ENCODE peak calls at places on chromosomes 1 and 21, in five cellular contexts. W, C, E, Q and G are unnamed samples.

GRCh38 chr1:234114648-234115307 is 210.3 kb downstream of the SLC35F3 start:
- DNase-seq in W (no peak), C (peak; percentile 61), E (peak; percentile 28), Q (peak; percentile 39), G (no peak)

GRCh38 chr1:56068908-56069307 is 510.5 kb downstream of the PLPP3 start:
- DNase-seq in W (no peak), C (no peak), E (no peak), Q (no peak), G (no peak)

GRCh38 chr1:101506541-101507164 is 269.8 kb downstream of the S1PR1 start:
- DNase-seq in W (no peak), C (peak; percentile 56), E (peak; percentile 18), Q (peak; percentile 38), G (no peak)

GRCh38 chr1:95793893-95794292 is 559.9 kb downstream of the RWDD3 start:
- DNase-seq in W (no peak), C (peak; percentile 33), E (peak; percentile 13), Q (no peak), G (no peak)

GRCh38 chr1:221778535-221779142 is 36.8 kb upstream of the DUSP10 start:
- DNase-seq in W (no peak), C (no peak), E (no peak), Q (no peak), G (no peak)

GRCh38 chr21:46117586-46118304 is 19.8 kb downstream of the COL6A2 start:
- DNase-seq in W (no peak), C (no peak), E (peak; percentile 19), Q (no peak), G (peak; percentile 10)

GRCh38 chr1:4270651-4271337 is 370.7 kb upstream of the C1orf174 start:
- DNase-seq in W (no peak), C (no peak), E (no peak), Q (no peak), G (no peak)

GRCh38 chr1:6961289-6961688 is 176.0 kb downstream of the CAMTA1 start:
- DNase-seq in W (no peak), C (no peak), E (no peak), Q (no peak), G (no peak)

DNA sequence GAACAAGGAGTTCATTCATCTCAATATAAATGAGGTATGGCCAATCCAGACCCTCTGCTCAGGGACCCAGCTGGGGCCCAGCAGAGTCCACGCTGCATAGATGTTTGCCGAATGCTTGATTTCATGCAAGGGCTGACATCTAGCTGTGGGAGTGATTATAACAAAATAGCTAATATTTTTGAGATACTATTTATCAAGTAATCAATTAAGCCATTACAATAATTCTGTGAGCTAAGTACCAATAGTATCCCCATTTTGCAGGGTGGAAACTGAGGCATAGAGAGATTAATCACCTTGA is 50.9 kb downstream of the CAPN9 start:
- DNase-seq in W (no peak), C (no peak), E (no peak), Q (no peak), G (no peak)
- TF ChIP-seq CTCF in W (no peak), C (no peak), E (peak; percentile 30), Q (no peak), G (no peak)

DNA sequence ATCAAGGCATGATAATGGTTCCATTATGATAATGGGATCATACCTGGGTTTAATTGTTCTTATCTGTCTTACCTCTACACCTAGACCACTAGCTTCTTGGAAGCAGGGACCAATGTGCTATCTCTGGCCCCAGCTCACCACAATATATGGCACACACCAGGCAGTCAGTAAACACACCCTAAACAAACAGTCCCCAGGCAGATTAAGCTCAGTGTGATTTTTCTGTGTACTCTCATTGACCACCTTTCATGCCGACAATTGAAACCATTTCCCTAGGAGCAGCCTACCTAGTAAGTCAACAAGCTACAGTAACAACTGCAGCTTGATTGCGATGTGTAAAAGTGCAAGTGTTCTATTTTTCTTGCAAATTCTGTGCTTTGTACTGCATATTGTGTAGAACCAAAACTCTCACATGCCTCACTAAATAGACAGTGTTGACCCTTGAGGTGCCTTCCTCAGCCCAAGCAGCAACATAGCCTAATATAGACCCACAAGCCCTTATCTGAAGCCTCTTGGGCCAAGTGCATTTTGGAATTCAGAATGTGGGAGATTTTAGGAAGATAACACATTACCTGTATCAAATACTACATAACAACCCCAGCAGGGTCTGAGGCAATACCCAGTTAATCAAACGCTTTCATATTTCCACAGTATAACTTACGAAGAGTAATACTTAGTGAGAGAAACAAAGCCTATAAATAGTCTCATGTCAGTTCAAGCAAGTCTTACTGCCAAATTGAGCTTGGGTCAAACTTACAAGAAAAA is 32.0 kb downstream of the INPP5B start:
- DNase-seq in W (no peak), C (peak; percentile 21), E (no peak), Q (no peak), G (no peak)
- TF ChIP-seq CTCF in W (no peak), C (no peak), E (no peak), Q (no peak), G (no peak)

GRCh38 chr1:27585684-27586083 is 18.3 kb downstream of the AHDC1 start:
- DNase-seq in W (no peak), C (no peak), E (no peak), Q (no peak), G (no peak)

GRCh38 chr1:27583479-27583878 is 20.5 kb downstream of the AHDC1 start:
- DNase-seq in W (no peak), C (no peak), E (no peak), Q (no peak), G (no peak)

GRCh38 chr1:27577504-27578188 is 26.3 kb downstream of the AHDC1 start:
- DNase-seq in W (no peak), C (no peak), E (no peak), Q (no peak), G (no peak)

GRCh38 chr1:27584453-27584852 is 19.5 kb downstream of the AHDC1 start:
- DNase-seq in W (no peak), C (no peak), E (no peak), Q (no peak), G (no peak)

GRCh38 chr1:27581823-27582243 is 22.1 kb downstream of the AHDC1 start:
- DNase-seq in W (no peak), C (no peak), E (no peak), Q (no peak), G (no peak)
- TF ChIP-seq CTCF in W (no peak), C (no peak), E (no peak), Q (no peak), G (no peak)

GRCh38 chr21:26595971-26596370 is 22.9 kb upstream of the CYYR1 start:
- DNase-seq in W (no peak), C (no peak), E (peak; percentile 74), Q (no peak), G (no peak)
- TF ChIP-seq CTCF in W (no peak), C (no peak), E (no peak), Q (no peak), G (no peak)

GRCh38 chr1:984476-984814 is 2.6 kb upstream of the PERM1 start:
- DNase-seq in W (no peak), C (no peak), E (no peak), Q (no peak), G (no peak)
- TF ChIP-seq CTCF in W (no peak), C (no peak), E (peak; percentile 33), Q (no peak), G (no peak)

GRCh38 chr1:232954594-232955365 is 4.4 kb downstream of the NTPCR start:
- DNase-seq in W (no peak), C (no peak), E (no peak), Q (no peak), G (no peak)

GRCh38 chr1:232950919-232951579 is 638 bp downstream of the NTPCR start:
- DNase-seq in W (no peak), C (peak; percentile 56), E (no peak), Q (peak; percentile 57), G (no peak)

GRCh38 chr1:232951605-232952004 is 1.2 kb downstream of the NTPCR start:
- DNase-seq in W (no peak), C (no peak), E (no peak), Q (no peak), G (no peak)

GRCh38 chr1:232952514-232953175 is 2.2 kb downstream of the NTPCR start:
- DNase-seq in W (peak; percentile 39), C (peak; percentile 61), E (peak; percentile 63), Q (peak; percentile 73), G (peak; percentile 60)

GRCh38 chr1:232953176-232953524 is 2.7 kb downstream of the NTPCR start:
- DNase-seq in W (no peak), C (no peak), E (no peak), Q (no peak), G (no peak)
- TF ChIP-seq CTCF in W (no peak), C (no peak), E (peak; percentile 48), Q (no peak), G (no peak)

GRCh38 chr1:22431965-22432364 is 19.7 kb upstream of the ZBTB40 start:
- DNase-seq in W (no peak), C (no peak), E (no peak), Q (no peak), G (no peak)

GRCh38 chr1:22428672-22429071 is 23.0 kb upstream of the ZBTB40 start:
- DNase-seq in W (no peak), C (peak; percentile 51), E (no peak), Q (peak; percentile 88), G (no peak)
- TF ChIP-seq CTCF in W (no peak), C (no peak), E (no peak), Q (no peak), G (no peak)

DNA sequence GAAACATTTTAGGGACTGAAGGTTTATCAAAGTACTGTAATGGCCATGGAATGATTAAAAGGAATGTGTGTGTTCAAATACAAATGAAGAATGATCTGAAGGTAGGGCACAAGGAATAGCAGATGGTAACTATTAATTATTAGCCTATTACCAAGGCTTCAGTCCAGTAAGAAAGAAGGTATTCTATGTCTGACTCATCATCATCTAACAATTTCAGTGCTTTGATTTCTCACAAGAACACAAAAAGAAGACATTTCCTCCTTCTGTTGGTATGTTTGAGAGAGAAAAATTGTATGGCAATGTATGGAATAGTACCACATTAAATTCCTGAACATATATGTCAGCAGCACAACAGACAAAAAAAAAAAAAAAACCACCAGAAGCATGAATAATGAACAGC is 57.5 kb downstream of the TYW3 start:
- DNase-seq in W (no peak), C (no peak), E (no peak), Q (no peak), G (no peak)
- TF ChIP-seq CTCF in W (no peak), C (no peak), E (no peak), Q (no peak), G (no peak)

DNA sequence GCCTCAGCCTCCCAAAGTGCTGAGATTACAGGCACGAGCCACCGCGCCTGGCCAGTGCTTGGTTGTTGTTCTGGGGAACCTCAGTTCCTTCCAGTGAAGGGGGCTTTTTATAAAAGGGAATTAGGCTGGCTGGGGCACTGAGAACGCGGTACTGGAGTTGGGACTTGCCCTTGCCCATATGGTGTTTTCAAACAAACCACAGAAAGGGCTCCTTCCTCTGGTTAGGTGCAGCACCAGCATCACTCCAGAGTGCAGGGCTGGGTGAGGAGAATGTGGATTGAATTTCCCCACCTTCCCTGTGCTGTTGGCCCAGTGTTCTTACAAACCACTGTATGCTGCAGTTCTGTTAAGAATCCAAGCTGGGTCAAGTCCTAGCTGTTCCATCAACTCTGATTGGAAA is 5.3 kb downstream of the MAN1C1 start:
- DNase-seq in W (no peak), C (no peak), E (no peak), Q (peak; percentile 3), G (no peak)
- TF ChIP-seq CTCF in W (no peak), C (no peak), E (no peak), Q (no peak), G (no peak)